ENCODE peak calls at places on chromosome 19, in six cellular contexts. S is right atrium auricular region; U is CD4-positive, alpha-beta T cell; T is mucosa of descending colon; A is heart right ventricle; J is RCC 7860. I is an unnamed sample.

GRCh38 chr19:33261511-33262192 is 36.0 kb upstream of the SLC7A10 start:
- DNase-seq in J (no peak), U (no peak), A (no peak), S (no peak), T (no peak), I (no peak)

GRCh38 chr19:28578786-28579505 is 634.0 kb downstream of the UQCRFS1 start:
- DNase-seq in S (no peak), A (no peak), U (no peak), T (no peak), J (no peak), I (no peak)

GRCh38 chr19:53907690-53908089 is 1.4 kb upstream of the CACNG7 start:
- DNase-seq in J (no peak), A (no peak), S (no peak), T (no peak), U (no peak), I (no peak)

GRCh38 chr19:54287456-54287855 is 6.5 kb upstream of the LILRB2 start:
- DNase-seq in S (no peak), T (no peak), J (no peak), U (no peak), A (no peak), I (no peak)

GRCh38 chr19:11381535-11382369 is 2.4 kb downstream of the EPOR start:
- DNase-seq in S (peak; percentile 81), A (peak; percentile 79), T (peak; percentile 41), U (peak; percentile 45), J (peak; percentile 81), I (no peak)

GRCh38 chr19:1004204-1004802 is 4.1 kb downstream of the GRIN3B start:
- DNase-seq in U (no peak), S (no peak), J (no peak), T (no peak), A (no peak), I (no peak)

GRCh38 chr19:2841858-2842574 is 741 bp downstream of the ZNF555 start:
- DNase-seq in S (no peak), J (no peak), U (no peak), A (peak; percentile 31), T (peak; percentile 7), I (peak; percentile 22)

GRCh38 chr19:52138614-52139290 is 986 bp downstream of the ZNF616 start:
- DNase-seq in U (no peak), A (no peak), S (no peak), T (peak; percentile 34), J (no peak), I (no peak)

GRCh38 chr19:46426506-46427162 is 2.1 kb downstream of the PNMA8C start:
- DNase-seq in T (peak; percentile 29), U (no peak), A (peak; percentile 75), J (no peak), S (no peak), I (peak; percentile 68)

I was measured in frontal cortex.